ENCODE peak calls at places on chromosomes 11 and 22, in eight cellular contexts. N, M, L, T, K, Z, I and X are unnamed samples.

GRCh38 chr11:17389205-17389956 is 922 bp upstream of the KCNJ11 start:
- DNase-seq in M (peak), I (peak), K (peak), Z (peak), T (no peak), N (peak), L (peak), X (peak)

GRCh38 chr11:1390603-1391164 is 950 bp downstream of the BRSK2 start:
- DNase-seq in K (no peak), Z (peak), I (peak), M (no peak), N (no peak), T (no peak), L (peak), X (no peak)

GRCh38 chr11:44886765-44887164 is 63.9 kb downstream of the TP53I11 start:
- DNase-seq in Z (peak), I (no peak), N (peak), L (no peak), M (no peak), K (no peak), T (peak), X (no peak)

GRCh38 chr11:70176940-70177689 is 26.0 kb upstream of the FADD start:
- DNase-seq in M (peak), Z (no peak), K (peak), T (no peak), N (peak), L (peak), I (no peak), X (no peak)

GRCh38 chr11:107587306-107587979 is 3.5 kb upstream of the ELMOD1 start:
- DNase-seq in N (peak), L (no peak), I (no peak), T (peak), M (no peak), K (no peak), Z (peak), X (peak)

GRCh38 chr11:11408436-11409221 is 55.6 kb upstream of the CSNK2A3 start:
- DNase-seq in Z (peak), N (no peak), T (no peak), M (no peak), I (no peak), K (no peak), L (no peak), X (no peak)

GRCh38 chr22:31692186-31692886 is 30.3 kb upstream of the PISD start:
- DNase-seq in Z (peak), K (no peak), T (no peak), I (no peak), M (no peak), L (no peak), N (peak), X (peak)

GRCh38 chr22:46593211-46593676 is 26.9 kb upstream of the GRAMD4 start:
- DNase-seq in L (no peak), Z (no peak), N (no peak), M (peak), T (no peak), K (no peak), I (no peak), X (no peak)

GRCh38 chr22:17369553-17370035 is 334 bp downstream of the CECR2 start:
- DNase-seq in I (peak), Z (peak), M (peak), N (peak), K (no peak), L (peak), T (no peak), X (no peak)

GRCh38 chr11:10828407-10828806 is 19.7 kb upstream of the EIF4G2 start:
- DNase-seq in I (no peak), L (no peak), Z (no peak), M (no peak), N (no peak), T (no peak), K (no peak), X (no peak)

GRCh38 chr11:1070594-1071462 is 3.8 kb upstream of the MUC2 start:
- DNase-seq in K (no peak), I (no peak), M (no peak), L (no peak), Z (no peak), N (no peak), T (no peak), X (no peak)

GRCh38 chr22:23533328-23533762 is 46.7 kb downstream of the IGLL1 start:
- DNase-seq in M (no peak), L (peak), T (no peak), N (no peak), K (no peak), Z (peak), I (no peak), X (peak)

GRCh38 chr11:77073328-77074001 is 6.7 kb downstream of the CAPN5 start:
- DNase-seq in K (peak), I (peak), M (no peak), L (peak), Z (peak), T (peak), N (peak), X (peak)

GRCh38 chr22:37647928-37648327 is 8.5 kb downstream of the SH3BP1 start:
- DNase-seq in K (peak), L (no peak), T (no peak), M (no peak), I (no peak), Z (no peak), N (no peak), X (no peak)

GRCh38 chr11:69348414-69349235 is 54.7 kb downstream of the MYEOV start:
- DNase-seq in T (no peak), K (no peak), L (no peak), I (no peak), N (no peak), Z (no peak), M (no peak), X (no peak)

GRCh38 chr11:70501026-70501901 is 102.9 kb downstream of the CTTN start:
- DNase-seq in L (no peak), T (peak), K (no peak), M (no peak), Z (peak), N (peak), I (peak), X (no peak)

GRCh38 chr11:76234704-76235232 is 28.5 kb upstream of the WNT11 start:
- DNase-seq in L (no peak), I (no peak), Z (no peak), N (no peak), K (peak), T (no peak), M (peak), X (peak)

GRCh38 chr11:127492025-127492424 is 491.5 kb upstream of the KIRREL3 start:
- DNase-seq in L (no peak), Z (no peak), I (no peak), T (no peak), M (no peak), N (no peak), K (no peak), X (no peak)

GRCh38 chr11:115301029-115301428 is 203.2 kb downstream of the CADM1 start:
- DNase-seq in L (no peak), I (no peak), K (no peak), N (no peak), M (no peak), T (no peak), Z (no peak), X (peak)

GRCh38 chr11:61113209-61113608 is 10.9 kb downstream of the CD5 start:
- DNase-seq in M (no peak), I (no peak), T (no peak), Z (no peak), L (no peak), K (no peak), N (no peak), X (no peak)

GRCh38 chr11:70319694-70320093 is 49.2 kb downstream of the PPFIA1 start:
- DNase-seq in K (no peak), T (peak), N (no peak), Z (no peak), M (no peak), I (no peak), L (no peak), X (no peak)

GRCh38 chr11:27209562-27210005 is 153.4 kb downstream of the CCDC34 start:
- DNase-seq in M (no peak), K (no peak), N (peak), L (no peak), T (peak), Z (peak), I (peak), X (peak)

GRCh38 chr11:129947474-129947873 is 52.1 kb upstream of the NFRKB start:
- DNase-seq in N (no peak), T (no peak), Z (no peak), K (no peak), L (peak), M (no peak), I (no peak), X (no peak)

GRCh38 chr11:79209540-79210266 is 231.1 kb downstream of the TENM4 start:
- DNase-seq in Z (peak), T (no peak), L (no peak), K (no peak), M (no peak), I (peak), N (no peak), X (no peak)

GRCh38 chr11:130877532-130877931 is 38.7 kb downstream of the SNX19 start:
- DNase-seq in K (no peak), I (no peak), M (no peak), T (peak), N (no peak), Z (no peak), L (no peak), X (no peak)

GRCh38 chr11:26901162-26901561 is 92.8 kb upstream of the FIBIN start:
- DNase-seq in T (peak), L (no peak), I (no peak), N (peak), M (no peak), Z (no peak), K (no peak), X (no peak)

GRCh38 chr22:27962268-27963191 is 43.5 kb upstream of the PITPNB start:
- DNase-seq in Z (peak), K (no peak), N (no peak), M (no peak), T (no peak), L (no peak), I (no peak), X (no peak)

GRCh38 chr11:31607914-31608313 is 98.3 kb downstream of the ELP4 start:
- DNase-seq in K (no peak), M (no peak), T (no peak), Z (no peak), I (no peak), L (no peak), N (no peak), X (no peak)

GRCh38 chr11:46069595-46069994 is 51.7 kb downstream of the PHF21A start:
- DNase-seq in M (no peak), T (no peak), Z (no peak), L (no peak), N (no peak), K (no peak), I (no peak), X (no peak)

GRCh38 chr11:65516135-65516968 is 8.5 kb upstream of the SCYL1 start:
- DNase-seq in K (no peak), T (no peak), L (no peak), I (no peak), N (no peak), Z (no peak), M (no peak), X (no peak)

GRCh38 chr11:10139656-10140055 is 154.4 kb downstream of the SBF2 start:
- DNase-seq in M (no peak), Z (peak), I (no peak), L (no peak), N (peak), K (no peak), T (peak), X (peak)

GRCh38 chr11:71209181-71209580 is 43.2 kb downstream of the SHANK2 start:
- DNase-seq in K (no peak), T (no peak), M (no peak), Z (no peak), I (no peak), L (no peak), N (no peak), X (no peak)

GRCh38 chr22:46507451-46508390 is 29.7 kb downstream of the CELSR1 start:
- DNase-seq in L (no peak), T (no peak), K (no peak), I (no peak), N (no peak), Z (no peak), M (no peak), X (no peak)

GRCh38 chr11:76729214-76729613 is 53.9 kb upstream of the TSKU start:
- DNase-seq in M (no peak), N (no peak), Z (no peak), T (no peak), K (no peak), L (no peak), I (no peak), X (no peak)

GRCh38 chr11:2153581-2154194 is 7.3 kb downstream of the INS start:
- DNase-seq in Z (no peak), L (no peak), M (no peak), K (no peak), N (no peak), T (no peak), I (no peak), X (no peak)

GRCh38 chr11:120863359-120863758 is 160.5 kb upstream of the TBCEL start:
- DNase-seq in K (no peak), N (peak), Z (peak), M (no peak), I (no peak), T (peak), L (no peak), X (peak)

GRCh38 chr11:83472328-83472727 is 186.2 kb upstream of the CCDC90B start:
- DNase-seq in I (no peak), N (no peak), T (no peak), M (no peak), K (no peak), L (no peak), Z (no peak), X (no peak)

GRCh38 chr11:55942785-55943392 is 6.7 kb upstream of the OR5I1 start:
- DNase-seq in T (peak), L (no peak), I (no peak), K (no peak), N (peak), Z (peak), M (no peak), X (peak)
- TF ChIP-seq CTCF in T (no peak), L (peak), I (peak), K (no peak), N (peak), Z (peak), M (peak), X (peak)

GRCh38 chr22:33920927-33921575 is 775 bp upstream of the LARGE1 start:
- DNase-seq in K (peak), L (peak), M (peak), I (peak), T (peak), Z (peak), N (peak), X (peak)

GRCh38 chr22:33914699-33915098 is 5.6 kb downstream of the LARGE1 start:
- DNase-seq in T (no peak), Z (no peak), N (no peak), K (no peak), M (no peak), I (no peak), L (no peak), X (no peak)

GRCh38 chr22:33918676-33919590 is 1.3 kb downstream of the LARGE1 start:
- DNase-seq in I (no peak), K (no peak), Z (peak), L (no peak), T (peak), M (no peak), N (peak), X (peak)

GRCh38 chr22:33919591-33920501 is at the start of gene LARGE1:
- DNase-seq in N (peak), K (peak), Z (peak), T (peak), L (peak), M (peak), I (peak), X (no peak)

GRCh38 chr22:33917744-33918406 is 2.4 kb downstream of the LARGE1 start:
- DNase-seq in N (peak), K (no peak), Z (no peak), I (no peak), L (peak), T (peak), M (peak), X (no peak)
- TF ChIP-seq CTCF in N (no peak), K (no peak), Z (peak), I (peak), L (peak), T (peak), M (peak), X (no peak)

GRCh38 chr22:39341179-39341578 is 8.6 kb upstream of the SYNGR1 start:
- DNase-seq in T (no peak), Z (no peak), K (no peak), I (no peak), N (no peak), M (no peak), L (no peak), X (no peak)

GRCh38 chr22:39345231-39345630 is 4.6 kb upstream of the SYNGR1 start:
- DNase-seq in K (no peak), I (no peak), N (no peak), Z (no peak), L (no peak), M (no peak), T (no peak), X (no peak)

GRCh38 chr22:39348909-39349505 is 784 bp upstream of the SYNGR1 start:
- DNase-seq in M (peak), K (no peak), T (no peak), Z (peak), L (no peak), N (no peak), I (peak), X (no peak)

GRCh38 chr22:39344046-39344390 is 5.8 kb upstream of the SYNGR1 start:
- DNase-seq in N (no peak), I (no peak), M (no peak), T (no peak), K (no peak), Z (no peak), L (no peak), X (no peak)

DNA sequence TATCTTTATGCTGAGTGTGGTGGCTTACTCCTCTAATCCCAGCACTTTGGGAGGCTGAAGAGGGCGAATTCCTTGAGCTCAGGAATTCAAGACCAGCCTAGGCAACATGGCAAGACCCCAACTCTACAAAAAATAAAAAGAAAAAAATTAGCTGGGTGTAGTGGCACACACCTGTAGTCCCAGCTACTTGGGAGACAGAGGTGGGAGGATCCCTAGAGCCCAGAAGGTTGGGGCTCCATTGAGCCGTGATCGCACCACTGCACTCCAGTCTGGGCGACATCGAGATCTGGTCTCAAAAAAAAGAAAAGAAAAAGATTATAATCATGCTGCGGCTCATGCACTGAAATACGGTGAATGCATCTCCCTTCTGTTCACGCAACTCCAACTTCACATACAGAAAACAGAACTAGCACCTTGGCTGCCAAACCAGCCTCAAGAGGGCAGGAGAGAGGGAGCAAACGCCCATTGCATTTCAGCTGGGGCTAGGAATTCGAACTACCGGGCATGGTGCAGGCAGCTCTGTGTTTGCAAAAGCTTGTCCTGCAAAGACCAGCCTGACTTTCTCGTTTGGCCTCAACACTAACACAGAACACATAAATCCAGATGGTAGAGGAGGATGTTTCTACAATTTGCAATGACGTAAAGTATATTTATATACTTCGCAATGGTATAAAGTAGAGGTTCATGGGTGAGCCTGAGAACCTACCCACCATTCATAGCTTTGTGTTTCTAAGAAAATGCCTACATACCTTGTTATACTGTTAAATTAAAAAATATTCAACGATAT is 6.3 kb upstream of the SYNGR1 start:
- DNase-seq in Z (peak), T (peak), K (peak), N (peak), I (peak), L (peak), M (peak), X (peak)
- TF ChIP-seq CTCF in Z (peak), T (peak), K (no peak), N (peak), I (peak), L (peak), M (peak), X (peak)

DNA sequence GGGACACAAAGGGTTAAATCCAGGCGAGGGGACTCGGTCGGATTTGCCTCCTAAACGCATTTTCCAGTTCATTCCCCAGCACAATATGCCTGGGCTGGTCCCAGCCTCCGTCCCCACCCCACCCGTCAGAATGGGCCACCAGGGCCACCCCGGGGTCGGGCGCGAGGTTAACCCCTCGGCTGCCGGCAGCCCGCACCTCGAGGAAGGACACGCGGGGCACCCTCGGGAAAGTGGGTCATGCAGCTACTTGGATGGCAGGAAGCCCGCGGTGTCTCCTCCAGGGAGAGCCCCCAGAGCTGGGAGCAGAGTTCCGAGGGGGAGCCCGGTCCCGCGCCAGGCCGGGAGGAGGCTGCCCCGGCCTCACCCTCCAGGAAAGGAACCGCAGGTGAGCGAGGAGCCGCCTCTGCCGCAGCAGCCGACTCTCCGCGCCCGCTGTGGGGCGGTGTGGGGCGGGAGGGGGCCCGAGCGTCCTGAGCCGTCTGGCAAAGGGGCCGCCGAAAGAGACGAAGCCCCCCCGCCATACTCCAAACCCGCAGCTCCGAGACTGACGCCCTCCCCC is 1.4 kb downstream of the NECTIN1 start:
- DNase-seq in L (peak), T (no peak), N (no peak), I (no peak), M (peak), K (peak), Z (peak), X (no peak)
- TF ChIP-seq CTCF in L (peak), T (peak), N (peak), I (peak), M (peak), K (no peak), Z (no peak), X (peak)

DNA sequence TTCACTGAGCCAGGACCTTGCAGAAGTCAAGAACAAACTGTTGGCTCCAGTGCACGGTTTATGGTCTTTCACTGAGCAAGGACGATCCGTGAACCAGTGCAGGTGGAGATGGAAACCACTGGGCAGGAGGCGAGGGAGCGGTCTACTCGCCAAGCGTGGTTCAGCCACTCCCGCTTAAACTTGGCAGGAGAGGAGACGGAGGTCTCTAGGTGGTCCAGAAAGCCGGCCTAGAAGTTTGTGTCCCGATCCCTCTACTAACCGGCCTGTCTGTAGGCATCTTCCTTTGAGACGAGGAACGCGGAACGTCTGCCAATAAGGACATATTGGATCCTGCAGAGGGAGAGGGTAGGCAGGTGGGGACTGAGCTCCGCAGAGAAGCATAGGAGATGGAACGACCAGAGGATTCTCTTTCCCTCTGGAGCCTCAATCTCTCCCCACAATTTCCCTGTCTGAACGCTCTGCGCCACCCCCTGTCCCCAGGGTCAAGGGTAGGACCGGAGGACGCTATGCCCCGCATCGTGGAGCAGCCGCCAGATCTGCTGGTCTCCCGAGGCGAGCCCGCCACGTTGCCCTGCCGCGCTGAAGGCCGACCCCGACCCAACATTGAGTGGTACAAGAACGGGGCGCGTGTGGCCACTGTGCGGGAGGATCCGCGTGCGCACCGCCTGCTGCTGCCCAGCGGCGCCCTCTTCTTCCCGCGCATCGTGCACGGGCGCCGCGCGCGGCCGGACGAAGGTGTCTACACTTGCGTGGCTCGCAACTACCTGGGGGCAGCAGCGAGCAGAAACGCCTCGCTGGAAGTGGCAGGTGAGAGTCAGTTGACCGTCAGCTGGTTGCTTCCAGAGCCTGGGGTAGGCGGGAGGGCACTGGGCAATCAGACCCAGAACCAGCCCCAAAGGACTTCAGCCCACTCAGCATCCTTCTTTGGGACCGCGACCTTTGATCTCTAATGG is 3.4 kb downstream of the ROBO3 start:
- DNase-seq in K (no peak), L (no peak), I (no peak), T (no peak), M (no peak), Z (no peak), N (no peak), X (no peak)
- TF ChIP-seq CTCF in K (no peak), L (peak), I (no peak), T (no peak), M (no peak), Z (no peak), N (no peak), X (peak)